ENCODE peak calls at places on chromosomes 1 and 21, in five cellular contexts. H is endodermal cell, K is GM12864, V is left ventricle myocardium inferior, M is brain microvascular endothelial cell. Y is an unnamed sample.

GRCh38 chr21:26715878-26716506 is 129.2 kb downstream of the ADAMTS1 start:
- DNase-seq in M (peak; percentile 51), V (peak; percentile 15), H (peak; percentile 89), K (no peak), Y (peak; percentile 34)

GRCh38 chr1:189036628-189037027 is 1441.0 kb downstream of the BRINP3 start:
- DNase-seq in H (peak; percentile 43), V (no peak), K (no peak), M (no peak), Y (no peak)

GRCh38 chr1:29396438-29397255 is 160.3 kb downstream of the PTPRU start:
- DNase-seq in M (peak; percentile 2), K (no peak), V (no peak), H (peak; percentile 59), Y (no peak)

GRCh38 chr1:61005572-61006386 is 76.6 kb upstream of the NFIA start:
- DNase-seq in V (no peak), H (peak; percentile 87), M (no peak), K (no peak), Y (no peak)

GRCh38 chr1:46555081-46555432 is 3.6 kb upstream of the KNCN start:
- DNase-seq in K (no peak), V (no peak), H (peak; percentile 53), M (no peak), Y (no peak)

GRCh38 chr1:87064981-87065380 is 150.5 kb downstream of the HS2ST1 start:
- DNase-seq in K (no peak), M (no peak), H (no peak), V (no peak), Y (no peak)

GRCh38 chr1:202577381-202577780 is 132.9 kb downstream of the SYT2 start:
- DNase-seq in V (no peak), H (no peak), M (no peak), K (no peak), Y (no peak)

GRCh38 chr1:30726254-30726653 is 2.9 kb upstream of the MATN1 start:
- DNase-seq in K (no peak), H (no peak), V (no peak), M (no peak), Y (no peak)

GRCh38 chr1:61078611-61079010 is 3.8 kb upstream of the NFIA start:
- DNase-seq in H (no peak), K (no peak), M (no peak), V (no peak), Y (no peak)

GRCh38 chr1:54218883-54219687 is 19.1 kb downstream of the MRPL37 start:
- DNase-seq in H (peak; percentile 73), M (no peak), K (no peak), V (no peak), Y (no peak)

GRCh38 chr1:34425785-34426184 is 249.1 kb downstream of the C1orf94 start:
- DNase-seq in K (no peak), M (no peak), V (no peak), H (no peak), Y (no peak)

GRCh38 chr1:145906954-145907755 is 2.7 kb downstream of the ITGA10 start:
- DNase-seq in V (no peak), K (no peak), H (no peak), M (no peak), Y (no peak)

GRCh38 chr1:21355956-21356355 is 65.7 kb upstream of the ECE1 start:
- DNase-seq in K (no peak), V (no peak), M (no peak), H (no peak), Y (no peak)

GRCh38 chr1:222124602-222125001 is 382.7 kb upstream of the DUSP10 start:
- DNase-seq in H (peak; percentile 74), V (no peak), K (no peak), M (no peak), Y (no peak)

GRCh38 chr21:45341779-45342178 is 54.1 kb upstream of the POFUT2 start:
- DNase-seq in V (no peak), H (no peak), M (no peak), K (no peak), Y (no peak)

GRCh38 chr1:29653034-29653810 is 416.9 kb downstream of the PTPRU start:
- DNase-seq in M (no peak), H (peak; percentile 70), K (no peak), V (no peak), Y (no peak)

GRCh38 chr21:34939673-34940321 is 109.3 kb downstream of the RUNX1 start:
- DNase-seq in K (no peak), M (no peak), V (no peak), H (no peak), Y (no peak)

GRCh38 chr1:36766481-36766880 is 267.8 kb downstream of the GRIK3 start:
- DNase-seq in M (no peak), V (no peak), K (no peak), H (peak; percentile 47), Y (no peak)

GRCh38 chr1:166971252-166971651 is 4.1 kb downstream of the ILDR2 start:
- DNase-seq in M (no peak), H (no peak), V (no peak), K (no peak), Y (no peak)

GRCh38 chr1:84780000-84780716 is 89.9 kb upstream of the SSX2IP start:
- DNase-seq in H (no peak), V (no peak), M (no peak), K (no peak), Y (no peak)

GRCh38 chr1:88802950-88803349 is 88.4 kb downstream of the GTF2B start:
- DNase-seq in M (peak; percentile 31), H (no peak), K (no peak), V (no peak), Y (no peak)

DNA sequence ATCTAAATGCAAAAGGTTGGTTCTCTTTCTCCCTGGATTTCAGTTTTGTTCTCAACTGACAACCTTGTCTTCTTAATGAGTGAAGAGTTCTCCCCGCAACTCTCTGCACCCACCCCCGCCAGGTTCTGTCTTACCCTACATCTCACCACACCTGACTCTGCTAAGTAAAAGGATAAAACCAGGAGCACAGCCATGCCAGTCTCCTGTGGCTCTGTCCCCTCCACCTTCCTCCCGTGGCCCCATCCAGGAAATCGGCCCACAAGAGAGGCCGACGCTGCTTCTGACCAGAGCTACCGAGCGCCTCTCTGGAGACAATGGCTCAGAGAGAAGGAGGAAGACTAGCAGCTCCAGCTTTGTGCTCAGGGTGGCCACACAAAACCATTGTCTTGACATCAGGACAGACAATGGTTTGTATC is 72.3 kb downstream of the PLEKHA6 start:
- DNase-seq in M (no peak), K (no peak), H (peak; percentile 65), V (no peak), Y (no peak)
- H3K4me3 ChIP-seq in M (no peak overlapping the region), K (no peak overlapping the region), H (peak overlapping the region; percentile 55), V (peak overlapping the region; percentile 61), Y (no peak overlapping the region)

GRCh38 chr1:234554157-234554477 is 55.9 kb downstream of the IRF2BP2 start:
- DNase-seq in K (no peak), H (peak; percentile 34), V (no peak), M (no peak), Y (no peak)
- TF ChIP-seq CTCF in K (no peak), H (no peak), V (no peak), M (no peak), Y (no peak)

GRCh38 chr21:33231526-33231925 is 1.8 kb downstream of the IFNAR2 start:
- DNase-seq in M (no peak), K (no peak), H (no peak), V (no peak), Y (peak; percentile 71)
- H3K4me3 ChIP-seq in M (no peak overlapping the region), K (peak overlapping the region; percentile 94), H (peak overlapping the region; percentile 90), V (peak overlapping the region; percentile 99), Y (peak overlapping the region; percentile 69)

GRCh38 chr21:46436586-46436985 is 22.1 kb upstream of the DIP2A start:
- DNase-seq in M (no peak), V (no peak), H (no peak), K (no peak), Y (no peak)

GRCh38 chr21:46434322-46434958 is 24.3 kb upstream of the DIP2A start:
- DNase-seq in M (no peak), K (no peak), H (no peak), V (no peak), Y (no peak)

GRCh38 chr21:46437511-46437910 is 21.2 kb upstream of the DIP2A start:
- DNase-seq in M (no peak), H (no peak), K (no peak), V (no peak), Y (no peak)

GRCh38 chr21:46437096-46437498 is 21.6 kb upstream of the DIP2A start:
- DNase-seq in M (no peak), H (no peak), V (no peak), K (no peak), Y (no peak)

GRCh38 chr21:46435786-46436227 is 22.9 kb upstream of the DIP2A start:
- DNase-seq in M (no peak), H (no peak), V (no peak), K (no peak), Y (no peak)
- TF ChIP-seq CTCF in M (no peak), H (no peak), V (no peak), K (no peak), Y (no peak)

GRCh38 chr1:39572379-39573096 is 4.1 kb downstream of the PABPC4 start:
- DNase-seq in V (no peak), K (no peak), H (no peak), M (no peak), Y (no peak)
- H3K4me3 ChIP-seq in V (peak overlapping the region; percentile 85), K (peak overlapping the region; percentile 67), H (peak overlapping the region; percentile 85), M (no peak overlapping the region), Y (peak overlapping the region; percentile 57)

Y was measured in GM12865.